ENCODE peak calls at places on chromosomes 1 and 21, in eight cellular contexts. L is pancreas, H is PC-3, C is mammary epithelial cell, M is H1, Q is astrocyte of the cerebellum, T is AG10803, O is IMR-90. Z is an unnamed sample.

GRCh38 chr1:181105134-181106021 is 16.9 kb downstream of the IER5 start:
- DNase-seq in L (peak; percentile 97), H (peak; percentile 85), C (peak; percentile 85), M (peak; percentile 86), Q (no peak), T (peak; percentile 90), O (peak; percentile 83), Z (peak; percentile 96)

GRCh38 chr1:62597281-62597680 is at the start of gene ANGPTL3:
- DNase-seq in L (no peak), H (no peak), C (no peak), M (no peak), Q (no peak), T (no peak), O (no peak), Z (no peak)

GRCh38 chr1:17101261-17101660 is 18.0 kb downstream of the PADI2 start:
- DNase-seq in L (no peak), H (no peak), C (no peak), M (no peak), Q (no peak), T (no peak), O (no peak), Z (no peak)

GRCh38 chr1:170114916-170115315 is 30.8 kb upstream of the NTMT2 start:
- DNase-seq in L (no peak), H (peak; percentile 43), C (peak; percentile 13), M (no peak), Q (peak; percentile 40), T (peak; percentile 40), O (peak; percentile 51), Z (no peak)

GRCh38 chr1:147723691-147724323 is 36.6 kb downstream of the GJA5 start:
- DNase-seq in L (no peak), H (peak; percentile 85), C (peak; percentile 15), M (peak; percentile 61), Q (no peak), T (peak; percentile 16), O (no peak), Z (peak; percentile 74)

GRCh38 chr1:35222322-35223108 is 29.6 kb upstream of the SFPQ start:
- DNase-seq in L (no peak), H (no peak), C (no peak), M (no peak), Q (peak; percentile 5), T (peak; percentile 89), O (peak; percentile 87), Z (no peak)

GRCh38 chr1:171644805-171645483 is 7.5 kb downstream of the MYOC start:
- DNase-seq in L (peak; percentile 76), H (peak; percentile 100), C (peak; percentile 81), M (peak; percentile 89), Q (peak; percentile 65), T (peak; percentile 87), O (peak; percentile 82), Z (peak; percentile 87)

GRCh38 chr21:45158491-45159423 is 84.4 kb downstream of the ADARB1 start:
- DNase-seq in L (no peak), H (no peak), C (no peak), M (peak; percentile 28), Q (no peak), T (no peak), O (no peak), Z (no peak)

GRCh38 chr1:108050911-108051624 is 86.1 kb upstream of the VAV3 start:
- DNase-seq in L (no peak), H (no peak), C (no peak), M (no peak), Q (no peak), T (no peak), O (no peak), Z (no peak)

GRCh38 chr21:29827236-29827635 is 112.6 kb downstream of the GRIK1 start:
- DNase-seq in L (no peak), H (peak; percentile 17), C (peak; percentile 11), M (no peak), Q (no peak), T (no peak), O (no peak), Z (no peak)

GRCh38 chr1:63004868-63005267 is 220.9 kb downstream of the ATG4C start:
- DNase-seq in L (no peak), H (peak; percentile 31), C (no peak), M (no peak), Q (peak; percentile 22), T (no peak), O (no peak), Z (peak; percentile 44)

GRCh38 chr1:9455487-9456237 is 83.6 kb upstream of the SLC25A33 start:
- DNase-seq in L (peak; percentile 88), H (peak; percentile 60), C (peak; percentile 24), M (peak; percentile 94), Q (peak; percentile 35), T (peak; percentile 40), O (peak; percentile 56), Z (peak; percentile 50)

GRCh38 chr1:193437785-193438184 is 251.4 kb upstream of the B3GALT2 start:
- DNase-seq in L (no peak), H (no peak), C (peak; percentile 90), M (no peak), Q (no peak), T (no peak), O (no peak), Z (no peak)

DNA sequence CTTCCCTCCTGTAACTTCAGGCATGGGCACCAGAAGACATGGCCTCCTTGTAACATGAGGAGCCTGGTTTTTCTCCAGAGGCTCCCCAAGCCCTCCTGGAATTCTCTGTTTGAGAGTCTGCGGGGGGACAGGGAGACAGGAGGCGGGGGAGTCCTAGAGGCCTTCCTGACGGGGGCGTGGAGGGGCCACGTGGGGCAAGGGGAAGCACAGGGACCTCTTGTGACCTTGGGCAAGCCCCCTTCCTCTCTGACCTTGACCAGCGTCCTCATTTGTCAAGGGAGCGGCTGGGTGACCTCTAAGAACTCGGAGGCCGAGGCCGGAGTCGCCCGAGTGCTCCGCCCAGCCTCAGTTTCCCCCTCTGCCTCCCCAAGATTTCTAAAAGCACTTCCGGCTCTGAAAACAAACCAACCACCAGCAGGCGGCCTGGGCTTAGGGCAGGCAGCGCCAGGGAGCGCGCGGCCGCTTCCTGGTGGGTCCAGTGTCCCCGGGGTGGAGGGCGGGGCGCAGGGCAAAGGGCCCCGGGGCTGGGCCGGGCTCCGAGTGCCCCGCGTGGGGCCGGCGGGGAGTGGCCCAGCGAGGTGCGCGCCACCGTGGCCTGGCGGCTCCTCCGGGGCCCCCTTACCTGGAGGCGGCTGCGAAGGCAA is 361 bp downstream of the TMCO4 start:
- DNase-seq in L (peak; percentile 87), H (peak; percentile 49), C (peak; percentile 9), M (peak; percentile 58), Q (no peak), T (peak; percentile 51), O (peak; percentile 37), Z (peak; percentile 68)
- TF ChIP-seq CTCF in L (peak; percentile 9), H (peak; percentile 39), C (peak; percentile 46), M (peak; percentile 4), Q (peak; percentile 29), T (peak; percentile 43), O (peak; percentile 29), Z (no peak)

GRCh38 chr1:61434276-61434675 is 290.7 kb downstream of the TM2D1 start:
- DNase-seq in L (no peak), H (peak; percentile 66), C (peak; percentile 93), M (no peak), Q (no peak), T (no peak), O (peak; percentile 2), Z (peak; percentile 32)

GRCh38 chr1:61433646-61434045 is 291.3 kb downstream of the TM2D1 start:
- DNase-seq in L (no peak), H (no peak), C (no peak), M (no peak), Q (no peak), T (no peak), O (no peak), Z (no peak)

GRCh38 chr1:61435226-61435625 is 289.7 kb downstream of the TM2D1 start:
- DNase-seq in L (no peak), H (no peak), C (no peak), M (no peak), Q (no peak), T (no peak), O (no peak), Z (no peak)

GRCh38 chr1:61436491-61437120 is 288.3 kb downstream of the TM2D1 start:
- DNase-seq in L (no peak), H (no peak), C (no peak), M (no peak), Q (no peak), T (no peak), O (no peak), Z (peak; percentile 15)

GRCh38 chr1:61436016-61436415 is 288.9 kb downstream of the TM2D1 start:
- DNase-seq in L (no peak), H (peak; percentile 16), C (no peak), M (no peak), Q (no peak), T (no peak), O (no peak), Z (no peak)
- TF ChIP-seq CTCF in L (no peak), H (peak; percentile 39), C (no peak), M (peak; percentile 45), Q (no peak), T (no peak), O (no peak), Z (no peak)

DNA sequence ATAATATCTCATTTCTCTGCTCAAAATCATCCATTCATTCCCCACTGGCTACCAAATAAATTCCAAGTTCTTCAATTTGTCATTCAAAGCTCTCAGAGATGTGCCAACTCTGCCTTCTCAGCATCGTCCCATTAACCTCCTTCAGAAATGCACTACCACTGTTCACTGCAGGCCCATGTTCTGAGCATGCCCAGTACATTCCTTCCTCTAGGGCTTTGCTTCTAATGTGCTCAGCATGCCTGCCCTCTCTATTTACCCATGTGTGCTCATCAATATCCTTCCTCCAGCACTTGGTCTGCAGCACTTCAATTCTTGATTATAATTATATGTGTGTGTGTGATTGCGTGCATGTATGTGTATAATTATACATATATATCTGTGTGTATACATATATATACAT is 36.1 kb upstream of the RGS8 start:
- DNase-seq in L (no peak), H (no peak), C (peak; percentile 20), M (no peak), Q (no peak), T (peak; percentile 16), O (peak; percentile 10), Z (peak; percentile 18)
- TF ChIP-seq CTCF in L (no peak), H (no peak), C (peak; percentile 46), M (no peak), Q (no peak), T (peak; percentile 36), O (no peak), Z (peak; percentile 31)

DNA sequence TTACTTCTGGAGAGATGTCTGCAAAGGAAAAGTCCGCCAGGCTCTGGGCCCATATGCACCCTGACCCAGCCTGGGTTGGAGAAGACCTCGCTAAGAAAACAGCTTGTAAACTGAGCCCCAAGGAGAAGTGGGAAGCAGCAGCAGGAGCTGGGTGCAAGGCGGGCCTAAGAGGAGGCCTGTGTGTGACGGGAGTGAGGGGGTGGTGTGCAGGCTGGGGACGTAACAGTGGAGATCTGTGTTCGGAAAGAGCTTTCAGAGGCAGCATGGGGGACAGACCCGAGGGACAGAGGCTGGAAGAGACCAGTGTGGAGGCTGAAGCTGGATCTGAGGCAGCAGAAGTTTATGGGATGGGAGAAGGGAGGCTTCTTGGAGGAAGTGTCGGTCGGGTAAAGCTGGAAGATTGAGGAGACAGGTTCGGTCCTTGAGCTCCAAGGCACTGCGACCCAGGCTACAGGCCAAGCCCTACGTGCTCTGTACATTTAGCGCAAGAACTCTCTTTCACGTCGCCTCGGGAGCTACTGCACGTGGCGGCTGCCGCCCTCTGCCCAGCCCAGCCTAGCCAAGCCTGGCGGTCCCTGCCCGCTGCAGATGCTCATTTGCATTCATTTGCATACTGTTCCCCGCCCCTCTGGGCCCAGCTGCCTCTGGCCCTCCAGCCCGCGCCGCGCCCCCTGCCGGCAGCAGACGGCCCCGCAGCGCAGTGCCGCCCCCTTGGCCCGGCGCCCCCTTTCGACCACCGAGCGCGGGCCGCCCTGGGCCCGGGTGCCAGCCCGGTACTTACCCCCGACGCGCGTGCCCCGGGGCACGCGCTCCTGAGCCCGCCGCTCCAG is 6.3 kb downstream of the HPCA start:
- DNase-seq in L (peak; percentile 51), H (no peak), C (no peak), M (peak; percentile 93), Q (no peak), T (no peak), O (no peak), Z (peak; percentile 65)
- TF ChIP-seq CTCF in L (peak; percentile 22), H (no peak), C (no peak), M (no peak), Q (peak; percentile 21), T (peak; percentile 22), O (peak; percentile 70), Z (peak; percentile 95)

GRCh38 chr1:91546876-91547275 is 46.2 kb downstream of the CDC7 start:
- DNase-seq in L (no peak), H (peak; percentile 52), C (no peak), M (peak; percentile 59), Q (no peak), T (no peak), O (no peak), Z (no peak)
- TF ChIP-seq CTCF in L (no peak), H (peak; percentile 68), C (no peak), M (peak; percentile 56), Q (no peak), T (no peak), O (no peak), Z (no peak)